ENCODE peak calls at places on chromosomes 5 and 9, in seven cellular contexts. One of them, this sample, is unnamed.

GRCh38 chr5:57761513-57761912 is 278.9 kb upstream of the ACTBL2 start:
- DNase-seq in mesendoderm: no peak
- DNase-seq in IMR-90: no peak
- DNase-seq in mesenchymal stem cell: no peak
- DNase-seq in H1: no peak
- DNase-seq in H9: peak
- DNase-seq in trophoblast cell: no peak
- DNase-seq in this sample: no peak

GRCh38 chr9:93111371-93112115 is 15.5 kb downstream of the CARD19 start:
- DNase-seq in IMR-90: peak
- DNase-seq in H1: no peak
- DNase-seq in mesendoderm: no peak
- DNase-seq in H9: no peak
- DNase-seq in trophoblast cell: peak
- DNase-seq in mesenchymal stem cell: no peak
- DNase-seq in this sample: no peak

GRCh38 chr9:84070590-84070989 is 90.0 kb downstream of the RMI1 start:
- DNase-seq in H9: no peak
- DNase-seq in trophoblast cell: no peak
- DNase-seq in mesenchymal stem cell: no peak
- DNase-seq in H1: no peak
- DNase-seq in IMR-90: no peak
- DNase-seq in mesendoderm: no peak
- DNase-seq in this sample: no peak

GRCh38 chr5:67878911-67879310 is 336.6 kb upstream of the PIK3R1 start:
- DNase-seq in IMR-90: no peak
- DNase-seq in mesenchymal stem cell: peak
- DNase-seq in mesendoderm: no peak
- DNase-seq in trophoblast cell: no peak
- DNase-seq in H9: no peak
- DNase-seq in H1: no peak
- DNase-seq in this sample: no peak

GRCh38 chr9:37976714-37977477 is 73.0 kb upstream of the SLC25A51 start:
- DNase-seq in H9: no peak
- DNase-seq in IMR-90: peak
- DNase-seq in H1: no peak
- DNase-seq in mesenchymal stem cell: peak
- DNase-seq in mesendoderm: no peak
- DNase-seq in trophoblast cell: no peak
- DNase-seq in this sample: no peak

GRCh38 chr5:140365282-140365681 is 5.3 kb downstream of the SLC4A9 start:
- DNase-seq in IMR-90: no peak
- DNase-seq in mesendoderm: no peak
- DNase-seq in H1: no peak
- DNase-seq in H9: no peak
- DNase-seq in trophoblast cell: no peak
- DNase-seq in mesenchymal stem cell: no peak
- DNase-seq in this sample: no peak

GRCh38 chr9:78614892-78615291 is 318.0 kb downstream of the PSAT1 start:
- DNase-seq in H9: no peak
- DNase-seq in trophoblast cell: no peak
- DNase-seq in IMR-90: peak
- DNase-seq in H1: no peak
- DNase-seq in mesenchymal stem cell: no peak
- DNase-seq in mesendoderm: no peak
- DNase-seq in this sample: no peak

GRCh38 chr9:133959966-133960567 is 32.1 kb downstream of the VAV2 start:
- DNase-seq in H9: no peak
- DNase-seq in H1: no peak
- DNase-seq in mesendoderm: no peak
- DNase-seq in IMR-90: no peak
- DNase-seq in trophoblast cell: no peak
- DNase-seq in mesenchymal stem cell: no peak
- DNase-seq in this sample: no peak

GRCh38 chr9:100072805-100073204 is 26.0 kb downstream of the ERP44 start:
- DNase-seq in mesendoderm: no peak
- DNase-seq in H1: no peak
- DNase-seq in H9: no peak
- DNase-seq in trophoblast cell: no peak
- DNase-seq in IMR-90: no peak
- DNase-seq in mesenchymal stem cell: no peak
- DNase-seq in this sample: no peak

GRCh38 chr5:13946111-13946510 is 1.6 kb upstream of the DNAH5 start:
- DNase-seq in H1: no peak
- DNase-seq in H9: no peak
- DNase-seq in trophoblast cell: peak
- DNase-seq in mesenchymal stem cell: no peak
- DNase-seq in IMR-90: peak
- DNase-seq in mesendoderm: peak
- DNase-seq in this sample: no peak

GRCh38 chr5:167577616-167578015 is 713.8 kb upstream of the WWC1 start:
- DNase-seq in H9: no peak
- DNase-seq in mesenchymal stem cell: no peak
- DNase-seq in H1: no peak
- DNase-seq in IMR-90: no peak
- DNase-seq in trophoblast cell: no peak
- DNase-seq in mesendoderm: no peak
- DNase-seq in this sample: no peak

GRCh38 chr9:134915046-134915930 is 2.4 kb downstream of the FCN1 start:
- DNase-seq in H9: no peak
- DNase-seq in trophoblast cell: no peak
- DNase-seq in mesendoderm: no peak
- DNase-seq in H1: no peak
- DNase-seq in mesenchymal stem cell: no peak
- DNase-seq in IMR-90: no peak
- DNase-seq in this sample: no peak

GRCh38 chr9:69748304-69748703 is 11.5 kb downstream of the PTAR1 start:
- DNase-seq in mesendoderm: peak
- DNase-seq in IMR-90: no peak
- DNase-seq in trophoblast cell: no peak
- DNase-seq in H9: no peak
- DNase-seq in mesenchymal stem cell: no peak
- DNase-seq in H1: no peak
- DNase-seq in this sample: no peak

GRCh38 chr5:138549414-138549813 is 6.4 kb upstream of the ETF1 start:
- DNase-seq in H9: no peak
- DNase-seq in mesenchymal stem cell: no peak
- DNase-seq in H1: no peak
- DNase-seq in trophoblast cell: no peak
- DNase-seq in IMR-90: no peak
- DNase-seq in mesendoderm: no peak
- DNase-seq in this sample: no peak

GRCh38 chr9:83062011-83062652 is 810 bp downstream of the RASEF start:
- DNase-seq in H1: peak
- DNase-seq in trophoblast cell: peak
- DNase-seq in mesenchymal stem cell: peak
- DNase-seq in H9: peak
- DNase-seq in IMR-90: peak
- DNase-seq in mesendoderm: peak
- DNase-seq in this sample: peak

GRCh38 chr5:135490245-135491037 is 38.3 kb upstream of the TIFAB start:
- DNase-seq in H1: peak
- DNase-seq in H9: no peak
- DNase-seq in mesenchymal stem cell: no peak
- DNase-seq in trophoblast cell: no peak
- DNase-seq in IMR-90: no peak
- DNase-seq in mesendoderm: no peak
- DNase-seq in this sample: no peak

GRCh38 chr5:99000878-99001277 is 72.1 kb upstream of the CHD1 start:
- DNase-seq in H1: no peak
- DNase-seq in trophoblast cell: peak
- DNase-seq in mesendoderm: no peak
- DNase-seq in IMR-90: peak
- DNase-seq in H9: no peak
- DNase-seq in mesenchymal stem cell: peak
- DNase-seq in this sample: no peak

GRCh38 chr9:83429229-83429628 is 109.0 kb downstream of the FRMD3 start:
- DNase-seq in trophoblast cell: no peak
- DNase-seq in mesenchymal stem cell: no peak
- DNase-seq in H9: no peak
- DNase-seq in mesendoderm: no peak
- DNase-seq in IMR-90: no peak
- DNase-seq in H1: no peak
- DNase-seq in this sample: no peak

GRCh38 chr9:97860451-97861147 is 7.6 kb downstream of the FOXE1 start:
- DNase-seq in mesendoderm: no peak
- DNase-seq in IMR-90: no peak
- DNase-seq in H9: no peak
- DNase-seq in mesenchymal stem cell: no peak
- DNase-seq in H1: no peak
- DNase-seq in trophoblast cell: no peak
- DNase-seq in this sample: no peak

GRCh38 chr5:168428552-168428951 is 57.7 kb upstream of the RARS1 start:
- DNase-seq in mesenchymal stem cell: no peak
- DNase-seq in mesendoderm: no peak
- DNase-seq in IMR-90: no peak
- DNase-seq in H9: no peak
- DNase-seq in trophoblast cell: no peak
- DNase-seq in H1: no peak
- DNase-seq in this sample: no peak

GRCh38 chr9:132249123-132249522 is 87.3 kb downstream of the NTNG2 start:
- DNase-seq in mesenchymal stem cell: no peak
- DNase-seq in mesendoderm: no peak
- DNase-seq in H9: no peak
- DNase-seq in H1: no peak
- DNase-seq in trophoblast cell: no peak
- DNase-seq in IMR-90: no peak
- DNase-seq in this sample: no peak

GRCh38 chr5:66958984-66959641 is 237.5 kb downstream of the CD180 start:
- DNase-seq in trophoblast cell: peak
- DNase-seq in mesendoderm: peak
- DNase-seq in H9: peak
- DNase-seq in mesenchymal stem cell: peak
- DNase-seq in H1: no peak
- DNase-seq in IMR-90: peak
- DNase-seq in this sample: no peak

GRCh38 chr9:3900673-3901318 is 375.0 kb upstream of the RFX3 start:
- DNase-seq in H1: no peak
- DNase-seq in H9: no peak
- DNase-seq in trophoblast cell: no peak
- DNase-seq in mesendoderm: peak
- DNase-seq in mesenchymal stem cell: no peak
- DNase-seq in IMR-90: no peak
- DNase-seq in this sample: no peak

DNA sequence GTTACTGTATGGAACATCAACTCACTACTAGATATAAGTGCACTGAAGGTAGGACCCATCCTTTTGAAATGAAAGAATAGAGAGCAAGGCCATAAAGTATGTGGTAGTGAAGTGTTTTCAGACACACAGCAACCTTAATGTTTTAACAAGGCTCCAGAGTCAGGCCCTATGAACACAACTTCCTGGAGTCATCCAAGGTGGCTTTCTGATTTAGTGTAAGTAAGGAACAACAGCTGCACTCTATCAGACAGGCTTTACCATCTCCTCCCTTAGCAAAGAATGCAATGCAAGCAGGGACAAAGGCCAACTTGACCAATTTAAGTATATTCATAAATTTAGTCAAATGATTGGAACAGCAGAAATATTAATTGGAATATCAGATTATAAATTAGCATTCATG is 90.1 kb downstream of the MPDZ start:
- DNase-seq in IMR-90: no peak
- DNase-seq in trophoblast cell: no peak
- DNase-seq in mesendoderm: no peak
- DNase-seq in H9: no peak
- DNase-seq in mesenchymal stem cell: no peak
- DNase-seq in H1: no peak
- DNase-seq in this sample: no peak
- H3K4ac ChIP-seq in IMR-90: no peak
- H3K4ac ChIP-seq in trophoblast cell: no peak
- H3K4ac ChIP-seq in mesendoderm: no peak
- H3K4ac ChIP-seq in H9: no peak
- H3K4ac ChIP-seq in mesenchymal stem cell: no peak
- H3K4ac ChIP-seq in H1: no peak
- H3K4ac ChIP-seq in this sample: no peak

GRCh38 chr5:89286320-89286719 is 403.3 kb upstream of the MEF2C start:
- DNase-seq in H9: no peak
- DNase-seq in mesenchymal stem cell: no peak
- DNase-seq in H1: no peak
- DNase-seq in mesendoderm: no peak
- DNase-seq in trophoblast cell: no peak
- DNase-seq in IMR-90: no peak
- DNase-seq in this sample: no peak

GRCh38 chr5:89292461-89292860 is 409.5 kb upstream of the MEF2C start:
- DNase-seq in H9: no peak
- DNase-seq in mesenchymal stem cell: no peak
- DNase-seq in H1: no peak
- DNase-seq in mesendoderm: no peak
- DNase-seq in trophoblast cell: no peak
- DNase-seq in IMR-90: no peak
- DNase-seq in this sample: no peak

GRCh38 chr5:89289604-89290003 is 406.6 kb upstream of the MEF2C start:
- DNase-seq in mesenchymal stem cell: peak
- DNase-seq in H9: no peak
- DNase-seq in mesendoderm: no peak
- DNase-seq in H1: no peak
- DNase-seq in trophoblast cell: peak
- DNase-seq in IMR-90: peak
- DNase-seq in this sample: no peak

GRCh38 chr5:89283758-89284493 is 400.9 kb upstream of the MEF2C start:
- DNase-seq in IMR-90: no peak
- DNase-seq in mesendoderm: peak
- DNase-seq in H1: no peak
- DNase-seq in mesenchymal stem cell: peak
- DNase-seq in trophoblast cell: no peak
- DNase-seq in H9: no peak
- DNase-seq in this sample: no peak

DNA sequence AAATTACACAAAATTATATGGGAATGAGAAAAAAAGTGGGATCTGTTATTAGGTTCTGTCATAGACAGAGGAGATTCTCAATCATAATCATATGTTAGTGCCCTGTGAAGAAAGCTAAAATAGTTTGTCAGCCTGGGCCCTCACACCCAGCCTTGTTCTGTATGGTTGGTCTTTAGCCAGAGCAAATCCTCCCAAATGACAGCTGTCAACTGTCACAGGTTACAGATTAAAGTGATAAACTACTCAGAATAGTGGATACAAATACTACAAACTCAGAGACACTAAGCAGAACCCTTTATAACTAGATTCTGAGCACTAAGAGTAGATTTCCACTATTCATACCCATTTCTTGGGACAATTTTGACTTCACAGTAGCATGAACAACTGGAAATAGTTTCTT is 405.0 kb upstream of the MEF2C start:
- DNase-seq in H1: no peak
- DNase-seq in trophoblast cell: no peak
- DNase-seq in mesenchymal stem cell: no peak
- DNase-seq in H9: no peak
- DNase-seq in IMR-90: no peak
- DNase-seq in mesendoderm: no peak
- DNase-seq in this sample: no peak
- H2BK120ac ChIP-seq in H1: no peak
- H2BK120ac ChIP-seq in trophoblast cell: no peak
- H2BK120ac ChIP-seq in mesenchymal stem cell: no peak
- H2BK120ac ChIP-seq in H9: no peak
- H2BK120ac ChIP-seq in IMR-90: no peak
- H2BK120ac ChIP-seq in mesendoderm: no peak
- H2BK120ac ChIP-seq in this sample: no peak

GRCh38 chr9:125268394-125269013 is 6.9 kb downstream of the GAPVD1 start:
- DNase-seq in mesenchymal stem cell: no peak
- DNase-seq in H1: no peak
- DNase-seq in mesendoderm: no peak
- DNase-seq in IMR-90: no peak
- DNase-seq in trophoblast cell: no peak
- DNase-seq in H9: no peak
- DNase-seq in this sample: no peak
- H3K4ac ChIP-seq in mesenchymal stem cell: no peak
- H3K4ac ChIP-seq in H1: no peak
- H3K4ac ChIP-seq in mesendoderm: no peak
- H3K4ac ChIP-seq in IMR-90: no peak
- H3K4ac ChIP-seq in trophoblast cell: no peak
- H3K4ac ChIP-seq in H9: no peak
- H3K4ac ChIP-seq in this sample: no peak

GRCh38 chr5:97089149-97089801 is 53.1 kb downstream of the LIX1 start:
- DNase-seq in trophoblast cell: no peak
- DNase-seq in IMR-90: no peak
- DNase-seq in H9: no peak
- DNase-seq in H1: no peak
- DNase-seq in mesendoderm: peak
- DNase-seq in mesenchymal stem cell: no peak
- DNase-seq in this sample: no peak
- H2BK120ac ChIP-seq in trophoblast cell: no peak
- H2BK120ac ChIP-seq in IMR-90: no peak
- H2BK120ac ChIP-seq in H9: no peak
- H2BK120ac ChIP-seq in H1: no peak
- H2BK120ac ChIP-seq in mesendoderm: no peak
- H2BK120ac ChIP-seq in mesenchymal stem cell: no peak
- H2BK120ac ChIP-seq in this sample: no peak